ENCODE peak calls at places on chromosomes 6 and 20, in eight cellular contexts. One of them, this sample, is unnamed.

GRCh38 chr20:45975686-45976085 is 3.7 kb upstream of the ZNF335 start:
- DNase-seq in nucleus accumbens: no peak
- DNase-seq in fibroblast of villous mesenchyme: no peak
- DNase-seq in tibial nerve: no peak
- DNase-seq in NCI-H1105 treated with DMSO at 0.1 percent for 48 hours: no peak
- DNase-seq in NCI-H748 treated with DMSO at 0.1 percent for 48 hours: no peak
- DNase-seq in activated gamma-delta T cell treated with Interleukin-2 at 50 U/mL for 16 hours: no peak
- DNase-seq in epithelial cell of esophagus: no peak
- DNase-seq in this sample: no peak

GRCh38 chr20:23047738-23048214 is 1.7 kb downstream of the THBD start:
- DNase-seq in fibroblast of villous mesenchyme: no peak
- DNase-seq in activated gamma-delta T cell treated with Interleukin-2 at 50 U/mL for 16 hours: no peak
- DNase-seq in NCI-H748 treated with DMSO at 0.1 percent for 48 hours: peak
- DNase-seq in tibial nerve: no peak
- DNase-seq in nucleus accumbens: no peak
- DNase-seq in epithelial cell of esophagus: peak
- DNase-seq in NCI-H1105 treated with DMSO at 0.1 percent for 48 hours: no peak
- DNase-seq in this sample: no peak

GRCh38 chr6:80742481-80742880 is 636.0 kb downstream of the BCKDHB start:
- DNase-seq in NCI-H1105 treated with DMSO at 0.1 percent for 48 hours: peak
- DNase-seq in epithelial cell of esophagus: peak
- DNase-seq in nucleus accumbens: no peak
- DNase-seq in tibial nerve: no peak
- DNase-seq in activated gamma-delta T cell treated with Interleukin-2 at 50 U/mL for 16 hours: no peak
- DNase-seq in fibroblast of villous mesenchyme: peak
- DNase-seq in NCI-H748 treated with DMSO at 0.1 percent for 48 hours: peak
- DNase-seq in this sample: no peak

GRCh38 chr20:14991023-14991422 is 653.6 kb upstream of the FLRT3 start:
- DNase-seq in NCI-H1105 treated with DMSO at 0.1 percent for 48 hours: no peak
- DNase-seq in activated gamma-delta T cell treated with Interleukin-2 at 50 U/mL for 16 hours: no peak
- DNase-seq in tibial nerve: no peak
- DNase-seq in NCI-H748 treated with DMSO at 0.1 percent for 48 hours: no peak
- DNase-seq in fibroblast of villous mesenchyme: peak
- DNase-seq in epithelial cell of esophagus: peak
- DNase-seq in nucleus accumbens: no peak
- DNase-seq in this sample: no peak

GRCh38 chr6:107511410-107512070 is 21.6 kb downstream of the SOBP start:
- DNase-seq in nucleus accumbens: no peak
- DNase-seq in activated gamma-delta T cell treated with Interleukin-2 at 50 U/mL for 16 hours: no peak
- DNase-seq in NCI-H1105 treated with DMSO at 0.1 percent for 48 hours: no peak
- DNase-seq in NCI-H748 treated with DMSO at 0.1 percent for 48 hours: peak
- DNase-seq in fibroblast of villous mesenchyme: no peak
- DNase-seq in epithelial cell of esophagus: no peak
- DNase-seq in tibial nerve: peak
- DNase-seq in this sample: no peak

GRCh38 chr20:50671626-50672025 is 19.7 kb downstream of the RIPOR3 start:
- DNase-seq in epithelial cell of esophagus: no peak
- DNase-seq in activated gamma-delta T cell treated with Interleukin-2 at 50 U/mL for 16 hours: no peak
- DNase-seq in NCI-H748 treated with DMSO at 0.1 percent for 48 hours: no peak
- DNase-seq in fibroblast of villous mesenchyme: no peak
- DNase-seq in NCI-H1105 treated with DMSO at 0.1 percent for 48 hours: no peak
- DNase-seq in nucleus accumbens: no peak
- DNase-seq in tibial nerve: no peak
- DNase-seq in this sample: no peak

GRCh38 chr20:19850190-19850533 is 92.1 kb downstream of the RIN2 start:
- DNase-seq in fibroblast of villous mesenchyme: no peak
- DNase-seq in activated gamma-delta T cell treated with Interleukin-2 at 50 U/mL for 16 hours: no peak
- DNase-seq in NCI-H748 treated with DMSO at 0.1 percent for 48 hours: no peak
- DNase-seq in epithelial cell of esophagus: no peak
- DNase-seq in NCI-H1105 treated with DMSO at 0.1 percent for 48 hours: no peak
- DNase-seq in tibial nerve: no peak
- DNase-seq in nucleus accumbens: peak
- DNase-seq in this sample: no peak

GRCh38 chr6:11750682-11751081 is 27.9 kb downstream of the ADTRP start:
- DNase-seq in activated gamma-delta T cell treated with Interleukin-2 at 50 U/mL for 16 hours: no peak
- DNase-seq in tibial nerve: no peak
- DNase-seq in nucleus accumbens: no peak
- DNase-seq in NCI-H1105 treated with DMSO at 0.1 percent for 48 hours: no peak
- DNase-seq in fibroblast of villous mesenchyme: peak
- DNase-seq in epithelial cell of esophagus: no peak
- DNase-seq in NCI-H748 treated with DMSO at 0.1 percent for 48 hours: no peak
- DNase-seq in this sample: peak

GRCh38 chr6:100267721-100268123 is 197.0 kb downstream of the SIM1 start:
- DNase-seq in NCI-H1105 treated with DMSO at 0.1 percent for 48 hours: no peak
- DNase-seq in tibial nerve: no peak
- DNase-seq in epithelial cell of esophagus: peak
- DNase-seq in activated gamma-delta T cell treated with Interleukin-2 at 50 U/mL for 16 hours: no peak
- DNase-seq in fibroblast of villous mesenchyme: peak
- DNase-seq in NCI-H748 treated with DMSO at 0.1 percent for 48 hours: no peak
- DNase-seq in nucleus accumbens: no peak
- DNase-seq in this sample: no peak

GRCh38 chr6:35312076-35312762 is 14.6 kb downstream of the DEF6 start:
- DNase-seq in NCI-H1105 treated with DMSO at 0.1 percent for 48 hours: no peak
- DNase-seq in NCI-H748 treated with DMSO at 0.1 percent for 48 hours: no peak
- DNase-seq in nucleus accumbens: no peak
- DNase-seq in epithelial cell of esophagus: no peak
- DNase-seq in fibroblast of villous mesenchyme: no peak
- DNase-seq in tibial nerve: no peak
- DNase-seq in activated gamma-delta T cell treated with Interleukin-2 at 50 U/mL for 16 hours: no peak
- DNase-seq in this sample: no peak

GRCh38 chr20:32980131-32980941 is 23.9 kb downstream of the SUN5 start:
- DNase-seq in tibial nerve: peak
- DNase-seq in activated gamma-delta T cell treated with Interleukin-2 at 50 U/mL for 16 hours: no peak
- DNase-seq in nucleus accumbens: peak
- DNase-seq in epithelial cell of esophagus: no peak
- DNase-seq in NCI-H748 treated with DMSO at 0.1 percent for 48 hours: no peak
- DNase-seq in NCI-H1105 treated with DMSO at 0.1 percent for 48 hours: no peak
- DNase-seq in fibroblast of villous mesenchyme: peak
- DNase-seq in this sample: no peak

GRCh38 chr20:31581391-31581790 is 23.7 kb upstream of the ID1 start:
- DNase-seq in activated gamma-delta T cell treated with Interleukin-2 at 50 U/mL for 16 hours: no peak
- DNase-seq in epithelial cell of esophagus: no peak
- DNase-seq in nucleus accumbens: no peak
- DNase-seq in tibial nerve: no peak
- DNase-seq in NCI-H1105 treated with DMSO at 0.1 percent for 48 hours: no peak
- DNase-seq in fibroblast of villous mesenchyme: no peak
- DNase-seq in NCI-H748 treated with DMSO at 0.1 percent for 48 hours: no peak
- DNase-seq in this sample: no peak

GRCh38 chr20:32763202-32763999 is 1.2 kb downstream of the DNMT3B start:
- DNase-seq in activated gamma-delta T cell treated with Interleukin-2 at 50 U/mL for 16 hours: peak
- DNase-seq in tibial nerve: no peak
- DNase-seq in NCI-H748 treated with DMSO at 0.1 percent for 48 hours: no peak
- DNase-seq in nucleus accumbens: no peak
- DNase-seq in fibroblast of villous mesenchyme: no peak
- DNase-seq in epithelial cell of esophagus: no peak
- DNase-seq in NCI-H1105 treated with DMSO at 0.1 percent for 48 hours: no peak
- DNase-seq in this sample: no peak